ENCODE peak calls at places on chromosomes 11 and 22, in ten cellular contexts. U is nephron progenitor cell; Y is central memory CD4-positive, alpha-beta T cell; C is CD8-positive, alpha-beta T cell; J is body of pancreas; W is midbrain; D is cardiac fibroblast; M is posterior cingulate gyrus; V is stimulated activated CD8-positive, alpha-beta memory T cell treated with anti-CD3 and anti-CD28 coated beads, Interleukin-15, amount 100 ng/mL, for 1 hour; S is cerebellar nuclear complex. P is an unnamed sample.
A peak's percentile ranks its signal among the peaks of the same experiment; 100 is the strongest.

GRCh38 chr22:23862103-23862502 is 4.4 kb downstream of the SLC2A11 start:
- DNase-seq in U (peak; percentile 36), Y (no peak), C (no peak), J (peak; percentile 38), W (peak; percentile 13), D (peak; percentile 66), M (no peak), V (no peak), S (no peak), P (peak; percentile 72)

GRCh38 chr11:47532597-47533213 is 20.2 kb downstream of the CELF1 start:
- DNase-seq in U (no peak), Y (no peak), C (no peak), J (no peak), W (peak; percentile 12), D (no peak), M (no peak), V (no peak), S (no peak), P (peak; percentile 47)

GRCh38 chr22:42645341-42645937 is 3.8 kb downstream of the CYB5R3 start:
- DNase-seq in U (no peak), Y (no peak), C (no peak), J (no peak), W (peak; percentile 44), D (peak; percentile 35), M (no peak), V (no peak), S (no peak), P (no peak)

GRCh38 chr22:41834005-41834975 is 1.4 kb downstream of the SREBF2 start:
- DNase-seq in U (no peak), Y (no peak), C (no peak), J (no peak), W (peak; percentile 40), D (no peak), M (no peak), V (no peak), S (no peak), P (no peak)

GRCh38 chr11:95835768-95836488 is 45.6 kb downstream of the CEP57 start:
- DNase-seq in U (peak; percentile 62), Y (peak; percentile 48), C (peak; percentile 34), J (peak; percentile 61), W (peak; percentile 78), D (peak; percentile 94), M (peak; percentile 45), V (peak; percentile 27), S (peak; percentile 58), P (peak; percentile 97)

GRCh38 chr11:47394322-47395224 is 13.8 kb upstream of the SLC39A13 start:
- DNase-seq in U (no peak), Y (peak; percentile 38), C (peak; percentile 52), J (no peak), W (no peak), D (peak; percentile 81), M (no peak), V (no peak), S (no peak), P (peak; percentile 88)

GRCh38 chr11:73323464-73323863 is 15.4 kb downstream of the ARHGEF17 start:
- DNase-seq in U (peak; percentile 77), Y (no peak), C (no peak), J (no peak), W (peak; percentile 9), D (peak; percentile 65), M (no peak), V (no peak), S (no peak), P (peak; percentile 47)

GRCh38 chr11:6705905-6706535 is 22.9 kb upstream of the MRPL17 start:
- DNase-seq in U (peak; percentile 65), Y (peak; percentile 31), C (no peak), J (peak; percentile 61), W (peak; percentile 61), D (peak; percentile 77), M (peak; percentile 25), V (no peak), S (no peak), P (peak; percentile 81)

GRCh38 chr11:12979928-12980689 is 29.0 kb upstream of the RASSF10 start:
- DNase-seq in U (peak; percentile 21), Y (no peak), C (no peak), J (no peak), W (no peak), D (no peak), M (no peak), V (no peak), S (no peak), P (no peak)

GRCh38 chr22:45769569-45770210 is 98.1 kb downstream of the ATXN10 start:
- DNase-seq in U (no peak), Y (no peak), C (no peak), J (no peak), W (no peak), D (no peak), M (no peak), V (no peak), S (no peak), P (no peak)

GRCh38 chr11:6556139-6556949 is 47.1 kb downstream of the RRP8 start:
- DNase-seq in U (no peak), Y (no peak), C (no peak), J (no peak), W (no peak), D (no peak), M (no peak), V (no peak), S (no peak), P (no peak)

GRCh38 chr11:108543316-108543955 is 45.3 kb upstream of the POGLUT3 start:
- DNase-seq in U (no peak), Y (no peak), C (no peak), J (no peak), W (no peak), D (no peak), M (no peak), V (no peak), S (no peak), P (no peak)

GRCh38 chr11:115244314-115244713 is 259.9 kb downstream of the CADM1 start:
- DNase-seq in U (no peak), Y (no peak), C (no peak), J (no peak), W (no peak), D (no peak), M (no peak), V (no peak), S (no peak), P (no peak)

GRCh38 chr11:81644239-81644840 is 1089.3 kb downstream of the FAM181B start:
- DNase-seq in U (peak; percentile 35), Y (peak; percentile 24), C (no peak), J (no peak), W (peak; percentile 47), D (peak; percentile 46), M (no peak), V (no peak), S (no peak), P (peak; percentile 75)

GRCh38 chr11:43547900-43548381 is 132.6 kb upstream of the HSD17B12 start:
- DNase-seq in U (peak; percentile 51), Y (no peak), C (no peak), J (peak; percentile 23), W (no peak), D (no peak), M (no peak), V (no peak), S (no peak), P (peak; percentile 28)

P was measured in choroid plexus epithelial cell.